ENCODE peak calls at places on chromosomes 5 and 9, in ten cellular contexts. M is psoas muscle; O is neural progenitor cell; B is choroid plexus epithelial cell; G is CD8-positive, alpha-beta T cell; V is fibroblast of the aortic adventitia; Q is AG09309; D is heart left ventricle; R is mesenchymal stem cell; X is cardiac fibroblast. C is an unnamed sample.

GRCh38 chr9:74147906-74148305 is 349.2 kb upstream of the RORB start:
- DNase-seq in M (no peak), Q (no peak), B (no peak), V (no peak), O (no peak), X (no peak), R (no peak), D (no peak), G (no peak), C (no peak)

GRCh38 chr5:19853616-19854240 is 134.3 kb downstream of the CDH18 start:
- DNase-seq in D (no peak), M (no peak), Q (peak), V (peak), X (peak), G (no peak), B (peak), O (no peak), R (peak), C (no peak)

GRCh38 chr9:93807166-93808013 is 147.8 kb downstream of the BARX1 start:
- DNase-seq in B (no peak), D (no peak), V (no peak), Q (no peak), M (no peak), X (no peak), O (no peak), R (no peak), G (no peak), C (no peak)

GRCh38 chr5:88889165-88890069 is 6.4 kb upstream of the MEF2C start:
- DNase-seq in G (no peak), M (peak), O (peak), V (peak), D (peak), X (peak), B (peak), Q (no peak), R (peak), C (peak)

GRCh38 chr9:89481161-89481915 is 16.6 kb downstream of the SEMA4D start:
- DNase-seq in Q (no peak), D (no peak), X (no peak), O (no peak), V (no peak), B (no peak), G (peak), R (no peak), M (no peak), C (no peak)

GRCh38 chr5:172361566-172362238 is 78.1 kb upstream of the UBTD2 start:
- DNase-seq in O (no peak), M (no peak), X (peak), V (peak), G (no peak), B (peak), D (no peak), Q (peak), R (peak), C (no peak)

GRCh38 chr9:105510024-105510423 is 47.9 kb upstream of the FKTN start:
- DNase-seq in O (no peak), V (peak), G (no peak), D (no peak), X (peak), B (peak), M (no peak), Q (peak), R (peak), C (no peak)

GRCh38 chr5:174323878-174324281 is 278.4 kb downstream of the NSG2 start:
- DNase-seq in B (peak), V (no peak), X (peak), D (no peak), G (no peak), O (peak), M (no peak), Q (no peak), R (peak), C (peak)

GRCh38 chr5:138662599-138662998 is 87.4 kb upstream of the HSPA9 start:
- DNase-seq in X (no peak), M (no peak), V (no peak), G (no peak), D (no peak), O (no peak), R (no peak), B (no peak), Q (no peak), C (no peak)

GRCh38 chr9:93630806-93631411 is 54.5 kb downstream of the PHF2 start:
- DNase-seq in D (no peak), X (no peak), M (no peak), G (no peak), B (no peak), V (no peak), O (no peak), R (no peak), Q (no peak), C (no peak)

GRCh38 chr5:17275279-17276158 is 58.1 kb downstream of the BASP1 start:
- DNase-seq in V (no peak), B (no peak), D (no peak), X (no peak), M (no peak), G (no peak), O (no peak), Q (no peak), R (no peak), C (no peak)

GRCh38 chr9:96514108-96514824 is 64.3 kb downstream of the HABP4 start:
- DNase-seq in X (peak), R (peak), M (no peak), Q (peak), G (no peak), O (no peak), D (no peak), B (peak), V (peak), C (no peak)

GRCh38 chr9:75937859-75938258 is 47.4 kb downstream of the PCSK5 start:
- DNase-seq in X (peak), Q (no peak), O (no peak), G (no peak), V (peak), D (no peak), B (no peak), M (no peak), R (no peak), C (no peak)

GRCh38 chr5:107875834-107876233 is 205.1 kb upstream of the EFNA5 start:
- DNase-seq in V (peak), R (peak), X (peak), M (no peak), B (peak), Q (no peak), G (no peak), D (no peak), O (no peak), C (no peak)

GRCh38 chr5:61455179-61456006 is 123.3 kb downstream of the ZSWIM6 start:
- DNase-seq in B (no peak), Q (no peak), M (no peak), O (peak), D (no peak), V (no peak), X (no peak), G (no peak), R (no peak), C (no peak)

GRCh38 chr5:7597058-7597457 is 201.1 kb downstream of the ADCY2 start:
- DNase-seq in X (no peak), O (no peak), Q (no peak), D (no peak), R (no peak), G (no peak), M (peak), V (no peak), B (no peak), C (no peak)

GRCh38 chr9:76773051-76773450 is 8.8 kb downstream of the PCA3 start:
- DNase-seq in B (peak), X (peak), Q (no peak), D (no peak), G (no peak), V (peak), M (no peak), R (no peak), O (no peak), C (no peak)

GRCh38 chr5:95759634-95760033 is 28.5 kb downstream of the RHOBTB3 start:
- DNase-seq in O (no peak), B (peak), V (peak), G (no peak), R (peak), D (no peak), Q (no peak), X (peak), M (no peak), C (no peak)

GRCh38 chr5:109987970-109988369 is 298.2 kb downstream of the MAN2A1 start:
- DNase-seq in X (peak), V (no peak), G (no peak), D (no peak), O (no peak), R (peak), M (no peak), Q (no peak), B (peak), C (no peak)

GRCh38 chr5:52798952-52799351 is 11.2 kb downstream of the ITGA1 start:
- DNase-seq in M (no peak), X (no peak), D (no peak), V (no peak), G (no peak), B (no peak), O (no peak), Q (no peak), R (no peak), C (no peak)
- H3K4me3 ChIP-seq in M (peak), X (peak), D (peak), V (peak), G (peak), B (peak), O (peak), Q (peak), R (peak), C (peak)

GRCh38 chr9:34343090-34343489 is 13.7 kb downstream of the NUDT2 start:
- DNase-seq in Q (no peak), V (peak), R (no peak), D (peak), B (no peak), M (peak), X (peak), O (no peak), G (no peak), C (peak)
- H3K4me3 ChIP-seq in Q (no peak), V (no peak), R (no peak), D (no peak), B (no peak), M (no peak), X (no peak), O (no peak), G (no peak), C (no peak)

DNA sequence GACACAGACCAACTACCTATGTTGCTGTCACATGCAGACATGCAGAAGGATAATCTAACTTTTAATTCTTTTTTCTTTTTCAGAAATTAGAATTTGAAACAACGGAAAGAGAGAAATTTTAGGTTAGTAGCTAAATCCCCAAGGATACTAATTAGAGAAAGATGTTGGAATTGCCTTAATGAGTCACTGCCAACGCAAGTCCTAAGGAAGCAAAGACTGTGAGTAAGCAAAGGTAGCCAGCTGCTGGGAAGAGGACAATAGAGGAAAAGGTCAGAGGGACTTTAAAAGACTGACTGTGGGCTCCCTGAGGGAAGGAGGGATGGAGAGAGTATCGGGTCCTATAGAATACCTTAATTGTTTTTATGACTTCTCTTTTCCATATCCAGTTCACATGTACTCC is 461.9 kb upstream of the PAPPA start:
- DNase-seq in G (no peak), M (no peak), B (peak), Q (peak), X (peak), R (peak), D (no peak), V (peak), O (no peak), C (no peak)
- H3K4me3 ChIP-seq in G (no peak), M (no peak), B (no peak), Q (no peak), X (no peak), R (peak), D (no peak), V (no peak), O (no peak), C (no peak)

DNA sequence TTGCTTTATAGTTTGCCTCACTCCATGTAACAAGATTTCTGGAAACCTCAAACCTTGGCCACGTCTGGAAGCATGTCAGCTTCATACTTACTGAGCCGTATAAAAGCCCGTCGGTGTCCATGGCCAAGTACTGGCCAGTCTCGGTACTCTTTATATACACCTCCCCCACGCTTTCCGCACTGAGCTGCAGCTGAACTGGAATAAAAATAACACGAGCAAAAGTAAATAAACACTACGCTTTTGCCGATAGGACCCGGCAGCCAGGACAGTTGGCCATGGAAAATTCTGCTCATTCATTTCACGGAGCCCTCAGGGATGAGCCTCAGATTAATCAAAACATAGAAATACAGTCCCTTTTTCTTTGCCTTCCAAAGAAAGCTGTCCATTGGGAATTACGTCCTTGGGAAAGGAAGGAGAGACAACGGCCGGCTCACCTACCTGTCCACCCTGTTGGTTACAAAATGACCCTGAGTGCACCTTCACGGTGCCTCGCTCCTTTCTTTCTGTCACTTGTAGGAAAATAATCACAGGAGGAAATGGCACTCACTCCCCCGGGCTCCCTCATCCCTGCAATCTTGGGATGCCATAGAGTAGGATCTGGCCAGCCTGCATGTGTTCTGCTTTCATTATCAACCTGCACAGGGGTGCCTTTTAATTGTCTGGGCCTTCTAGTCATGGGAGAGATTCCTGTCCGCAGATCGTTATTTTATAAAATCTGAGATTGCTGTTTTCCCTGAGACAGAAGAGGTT is 85.1 kb downstream of the FGF1 start:
- DNase-seq in V (peak), B (peak), R (peak), D (peak), X (peak), M (no peak), O (no peak), Q (no peak), G (no peak), C (no peak)
- H3K4me3 ChIP-seq in V (peak), B (peak), R (peak), D (peak), X (peak), M (peak), O (no peak), Q (no peak), G (no peak), C (no peak)

GRCh38 chr5:320524-321232 is 836 bp upstream of the AHRR start:
- DNase-seq in V (no peak), M (peak), B (no peak), D (no peak), O (peak), R (no peak), G (no peak), X (no peak), Q (no peak), C (peak)

GRCh38 chr5:321726-322251 is 275 bp downstream of the AHRR start:
- DNase-seq in M (peak), B (no peak), R (no peak), Q (no peak), O (no peak), V (no peak), X (no peak), D (no peak), G (no peak), C (no peak)

GRCh38 chr5:321233-321725 is at the start of gene AHRR:
- DNase-seq in Q (no peak), D (peak), O (peak), X (peak), G (no peak), V (peak), R (peak), B (peak), M (peak), C (no peak)

GRCh38 chr5:322942-323879 is 1.7 kb downstream of the AHRR start:
- DNase-seq in M (peak), V (no peak), B (no peak), X (no peak), Q (no peak), O (no peak), G (no peak), R (peak), D (no peak), C (no peak)

GRCh38 chr5:322281-322941 is 897 bp downstream of the AHRR start:
- DNase-seq in B (no peak), G (no peak), M (peak), X (peak), V (peak), D (no peak), O (no peak), R (peak), Q (no peak), C (no peak)
- H3K4me3 ChIP-seq in B (peak), G (peak), M (peak), X (peak), V (peak), D (peak), O (peak), R (peak), Q (peak), C (peak)

GRCh38 chr5:40652441-40653220 is 27.1 kb upstream of the PTGER4 start:
- DNase-seq in M (no peak), V (no peak), R (no peak), D (no peak), Q (no peak), X (no peak), O (no peak), B (no peak), G (no peak), C (no peak)

GRCh38 chr5:40653221-40654022 is 26.3 kb upstream of the PTGER4 start:
- DNase-seq in B (no peak), G (no peak), O (no peak), D (no peak), V (no peak), M (no peak), R (no peak), Q (no peak), X (no peak), C (no peak)

GRCh38 chr5:40655138-40655537 is 24.6 kb upstream of the PTGER4 start:
- DNase-seq in R (no peak), Q (no peak), M (no peak), D (no peak), V (no peak), X (peak), G (no peak), B (no peak), O (no peak), C (no peak)

GRCh38 chr5:40656766-40657165 is 22.9 kb upstream of the PTGER4 start:
- DNase-seq in M (no peak), B (no peak), O (no peak), R (no peak), D (no peak), X (no peak), G (no peak), Q (no peak), V (no peak), C (no peak)

DNA sequence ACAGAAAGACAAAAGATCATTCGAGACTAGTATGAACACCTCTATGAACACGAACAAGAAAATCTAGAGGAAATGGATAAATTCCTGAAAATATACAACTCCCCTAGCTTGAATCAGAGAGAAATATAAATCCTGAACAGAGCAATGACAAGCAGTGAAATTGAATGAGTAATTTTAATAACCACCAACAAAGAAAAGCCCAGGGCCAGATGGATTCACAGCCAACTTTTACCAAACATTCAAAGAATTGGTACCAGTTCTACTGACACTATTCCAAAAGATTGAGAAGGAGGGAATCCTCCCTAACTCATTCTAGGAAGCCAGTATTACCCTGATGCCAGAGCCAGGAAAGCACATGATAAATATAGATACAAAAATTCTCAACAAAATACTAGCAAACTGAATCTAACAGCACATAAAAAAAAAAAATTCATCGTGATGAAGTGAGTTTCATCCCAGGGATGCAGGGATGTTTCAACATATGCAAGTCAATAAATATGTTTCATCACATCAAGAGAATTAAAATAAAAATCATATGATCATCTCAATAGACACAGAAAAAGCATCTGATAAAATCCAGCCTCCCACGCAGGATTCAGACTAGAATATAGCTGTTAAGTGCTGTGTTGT is 25.2 kb upstream of the PTGER4 start:
- DNase-seq in Q (no peak), G (no peak), M (no peak), V (no peak), R (no peak), B (no peak), D (no peak), X (no peak), O (no peak), C (no peak)
- H3K4me3 ChIP-seq in Q (no peak), G (peak), M (no peak), V (no peak), R (no peak), B (no peak), D (no peak), X (no peak), O (no peak), C (no peak)

C was measured in dorsolateral prefrontal cortex.